ENCODE peak calls at places on chromosomes 13 and 19, in five cellular contexts. One of them, this sample, is unnamed.

GRCh38 chr13:31945202-31945978 is 86.2 kb upstream of the FRY start:
- DNase-seq in GM12878: no peak
- DNase-seq in K562: no peak
- DNase-seq in H1: no peak
- DNase-seq in HepG2: no peak
- DNase-seq in this sample: peak; percentile 66

GRCh38 chr13:67023088-67023893 is 206.8 kb downstream of the PCDH9 start:
- DNase-seq in GM12878: no peak
- DNase-seq in K562: no peak
- DNase-seq in H1: no peak
- DNase-seq in HepG2: no peak
- DNase-seq in this sample: peak; percentile 61

GRCh38 chr13:76667551-76667950 is 218.7 kb downstream of the KCTD12 start:
- DNase-seq in GM12878: no peak
- DNase-seq in K562: no peak
- DNase-seq in H1: no peak
- DNase-seq in HepG2: no peak
- DNase-seq in this sample: no peak

GRCh38 chr19:4350726-4351125 is 7.4 kb downstream of the MPND start:
- DNase-seq in GM12878: no peak
- DNase-seq in K562: no peak
- DNase-seq in H1: no peak
- DNase-seq in HepG2: no peak
- DNase-seq in this sample: no peak

GRCh38 chr19:55383279-55383788 is 758 bp downstream of the TMEM238 start:
- DNase-seq in GM12878: no peak
- DNase-seq in K562: peak; percentile 75
- DNase-seq in H1: no peak
- DNase-seq in HepG2: no peak
- DNase-seq in this sample: peak; percentile 62

GRCh38 chr19:37074819-37075362 is 3.3 kb upstream of the ZNF420 start:
- DNase-seq in GM12878: no peak
- DNase-seq in K562: no peak
- DNase-seq in H1: no peak
- DNase-seq in HepG2: no peak
- DNase-seq in this sample: no peak

GRCh38 chr13:91719033-91719432 is 320.6 kb downstream of the GPC5 start:
- DNase-seq in GM12878: no peak
- DNase-seq in K562: no peak
- DNase-seq in H1: no peak
- DNase-seq in HepG2: no peak
- DNase-seq in this sample: no peak

GRCh38 chr19:3444695-3445234 is 35.6 kb downstream of the SMIM24 start:
- DNase-seq in GM12878: no peak
- DNase-seq in K562: no peak
- DNase-seq in H1: no peak
- DNase-seq in HepG2: no peak
- DNase-seq in this sample: no peak

GRCh38 chr13:105139380-105140285 is 1395.8 kb downstream of the EFNB2 start:
- DNase-seq in GM12878: peak; percentile 87
- DNase-seq in K562: no peak
- DNase-seq in H1: no peak
- DNase-seq in HepG2: peak; percentile 13
- DNase-seq in this sample: peak; percentile 11

GRCh38 chr13:87669379-87669978 is 1.7 kb upstream of the SLITRK5 start:
- DNase-seq in GM12878: no peak
- DNase-seq in K562: peak; percentile 9
- DNase-seq in H1: no peak
- DNase-seq in HepG2: peak; percentile 9
- DNase-seq in this sample: peak; percentile 76

GRCh38 chr19:4316940-4317339 is 12.5 kb downstream of the FSD1 start:
- DNase-seq in GM12878: no peak
- DNase-seq in K562: no peak
- DNase-seq in H1: no peak
- DNase-seq in HepG2: no peak
- DNase-seq in this sample: no peak

GRCh38 chr19:38910488-38910887 is 1.5 kb downstream of the CCER2 start:
- DNase-seq in GM12878: no peak
- DNase-seq in K562: no peak
- DNase-seq in H1: no peak
- DNase-seq in HepG2: no peak
- DNase-seq in this sample: no peak

GRCh38 chr13:32073180-32073864 is 41.7 kb downstream of the FRY start:
- DNase-seq in GM12878: no peak
- DNase-seq in K562: no peak
- DNase-seq in H1: no peak
- DNase-seq in HepG2: no peak
- DNase-seq in this sample: no peak

GRCh38 chr19:38932425-38933179 is 1.9 kb downstream of the MRPS12 start:
- DNase-seq in GM12878: no peak
- DNase-seq in K562: peak; percentile 20
- DNase-seq in H1: no peak
- DNase-seq in HepG2: peak; percentile 63
- DNase-seq in this sample: peak; percentile 80

GRCh38 chr13:32016631-32017030 is 14.9 kb upstream of the FRY start:
- DNase-seq in GM12878: no peak
- DNase-seq in K562: no peak
- DNase-seq in H1: no peak
- DNase-seq in HepG2: no peak
- DNase-seq in this sample: no peak

GRCh38 chr19:11375143-11375948 is 880 bp downstream of the SWSAP1 start:
- DNase-seq in GM12878: no peak
- DNase-seq in K562: no peak
- DNase-seq in H1: peak; percentile 68
- DNase-seq in HepG2: peak; percentile 31
- DNase-seq in this sample: peak; percentile 79

GRCh38 chr19:6376512-6377193 is 920 bp upstream of the PSPN start:
- DNase-seq in GM12878: no peak
- DNase-seq in K562: peak; percentile 8
- DNase-seq in H1: no peak
- DNase-seq in HepG2: no peak
- DNase-seq in this sample: no peak

GRCh38 chr19:6378498-6378897 is 2.8 kb upstream of the PSPN start:
- DNase-seq in GM12878: no peak
- DNase-seq in K562: no peak
- DNase-seq in H1: no peak
- DNase-seq in HepG2: no peak
- DNase-seq in this sample: no peak

GRCh38 chr19:6375411-6376010 is at the start of gene PSPN:
- DNase-seq in GM12878: no peak
- DNase-seq in K562: peak; percentile 10
- DNase-seq in H1: peak; percentile 47
- DNase-seq in HepG2: no peak
- DNase-seq in this sample: no peak

GRCh38 chr19:6379744-6380143 is 4.0 kb upstream of the PSPN start:
- DNase-seq in GM12878: no peak
- DNase-seq in K562: no peak
- DNase-seq in H1: no peak
- DNase-seq in HepG2: no peak
- DNase-seq in this sample: no peak

DNA sequence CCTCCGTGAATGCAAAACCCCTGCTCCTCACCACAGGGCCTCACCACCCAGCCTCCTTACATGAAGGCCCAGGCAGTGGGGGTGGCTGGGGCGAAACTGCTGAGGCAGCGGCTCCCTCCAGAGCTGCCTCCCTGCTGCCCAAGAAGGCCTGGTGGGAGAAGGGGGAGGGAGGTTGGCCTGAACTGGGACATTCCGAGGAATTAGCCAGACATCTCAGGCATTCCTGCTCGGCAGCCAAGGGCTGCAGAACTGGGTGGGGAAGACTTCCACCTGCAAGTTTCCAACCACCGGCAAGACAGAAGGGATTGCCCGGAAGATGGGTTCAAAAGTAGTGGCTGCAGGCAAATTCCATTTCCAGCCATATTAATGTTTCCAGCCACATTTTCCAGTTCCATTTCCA is 2.3 kb upstream of the PSPN start:
- DNase-seq in GM12878: no peak
- DNase-seq in K562: no peak
- DNase-seq in H1: no peak
- DNase-seq in HepG2: no peak
- DNase-seq in this sample: peak; percentile 44
- TF ChIP-seq CREB1 in GM12878: no peak
- TF ChIP-seq CREB1 in K562: no peak
- TF ChIP-seq CREB1 in H1: no peak
- TF ChIP-seq CREB1 in HepG2: no peak
- TF ChIP-seq CREB1 in this sample: no peak

DNA sequence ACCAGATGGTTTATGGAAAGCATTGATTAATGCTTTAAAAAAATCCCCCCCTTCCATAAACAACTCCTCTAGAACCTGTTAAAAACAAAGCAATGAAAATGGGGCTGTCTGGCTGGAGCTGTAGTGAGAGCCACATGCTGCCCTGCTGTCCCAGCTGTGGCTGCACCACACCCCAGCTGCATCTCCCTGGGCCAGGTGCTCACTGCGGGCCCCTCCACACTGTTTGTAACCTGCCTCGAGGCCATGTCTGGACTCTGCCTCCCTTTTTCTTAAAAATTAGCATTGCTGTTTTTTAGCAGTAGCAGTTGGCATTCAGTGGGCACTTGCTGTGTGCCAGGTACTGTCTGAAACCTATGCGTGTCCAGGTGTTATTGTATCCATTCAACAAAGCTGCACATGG is 15.2 kb upstream of the F2RL3 start:
- DNase-seq in GM12878: no peak
- DNase-seq in K562: no peak
- DNase-seq in H1: no peak
- DNase-seq in HepG2: no peak
- DNase-seq in this sample: no peak
- TF ChIP-seq POLR2AphosphoS5 in GM12878: no peak
- TF ChIP-seq POLR2AphosphoS5 in K562: no peak
- TF ChIP-seq POLR2AphosphoS5 in H1: no peak
- TF ChIP-seq POLR2AphosphoS5 in HepG2: no peak
- TF ChIP-seq POLR2AphosphoS5 in this sample: no peak

DNA sequence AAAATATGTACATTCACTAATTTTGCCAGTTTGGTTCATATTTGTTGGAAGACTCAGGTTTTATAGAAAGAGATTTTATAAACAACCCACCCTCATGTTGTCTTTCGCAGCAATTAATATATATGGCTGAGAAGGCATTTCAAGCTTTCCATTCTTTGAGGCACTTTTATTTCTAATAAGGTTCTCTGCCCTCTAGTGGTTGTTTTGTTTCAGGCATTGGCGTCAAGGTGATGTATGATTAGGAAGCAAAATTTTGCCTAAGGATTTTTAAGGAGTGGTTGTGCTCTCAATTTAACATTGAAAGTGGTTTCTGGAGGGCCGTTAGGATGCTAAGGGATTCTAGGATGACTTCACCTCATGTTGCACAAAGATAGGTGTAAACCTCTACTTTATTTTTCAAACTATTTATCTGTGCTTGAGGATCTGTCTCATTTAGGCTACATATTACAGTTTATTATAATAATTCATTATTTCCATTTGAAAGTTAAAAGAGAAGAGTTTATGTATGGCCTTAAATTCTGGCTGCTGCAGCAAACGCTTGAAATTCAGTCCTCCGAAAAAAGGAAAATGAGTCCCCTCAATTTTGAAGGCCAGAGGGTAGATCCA is 35.9 kb downstream of the OXGR1 start:
- DNase-seq in GM12878: no peak
- DNase-seq in K562: peak; percentile 9
- DNase-seq in H1: no peak
- DNase-seq in HepG2: peak; percentile 20
- DNase-seq in this sample: peak; percentile 84
- TF ChIP-seq CREB1 in GM12878: no peak
- TF ChIP-seq CREB1 in K562: no peak
- TF ChIP-seq CREB1 in H1: no peak
- TF ChIP-seq CREB1 in HepG2: no peak
- TF ChIP-seq CREB1 in this sample: no peak

DNA sequence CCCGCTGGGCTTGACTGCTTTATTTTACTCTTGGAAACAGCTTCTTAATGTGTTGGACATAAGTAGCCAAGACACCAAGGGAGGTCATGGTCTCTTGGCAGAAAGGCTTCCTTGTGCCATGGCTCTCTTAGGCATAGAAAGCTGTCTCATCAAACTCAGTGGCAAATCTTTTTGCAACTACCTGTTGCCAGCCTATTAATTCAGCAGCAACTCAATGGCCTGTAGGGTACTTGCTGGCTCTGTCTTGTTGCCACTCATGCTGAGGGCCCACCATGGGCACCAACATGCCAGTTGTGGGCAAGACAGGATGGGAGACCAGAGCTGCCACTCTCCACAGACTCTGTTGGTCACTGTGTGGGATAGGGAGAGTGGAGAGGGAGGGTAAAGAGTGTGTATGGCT is 1209.4 kb downstream of the UQCRFS1 start:
- DNase-seq in GM12878: no peak
- DNase-seq in K562: no peak
- DNase-seq in H1: no peak
- DNase-seq in HepG2: no peak
- DNase-seq in this sample: no peak
- TF ChIP-seq POLR2AphosphoS5 in GM12878: no peak
- TF ChIP-seq POLR2AphosphoS5 in K562: no peak
- TF ChIP-seq POLR2AphosphoS5 in H1: no peak
- TF ChIP-seq POLR2AphosphoS5 in HepG2: no peak
- TF ChIP-seq POLR2AphosphoS5 in this sample: no peak

DNA sequence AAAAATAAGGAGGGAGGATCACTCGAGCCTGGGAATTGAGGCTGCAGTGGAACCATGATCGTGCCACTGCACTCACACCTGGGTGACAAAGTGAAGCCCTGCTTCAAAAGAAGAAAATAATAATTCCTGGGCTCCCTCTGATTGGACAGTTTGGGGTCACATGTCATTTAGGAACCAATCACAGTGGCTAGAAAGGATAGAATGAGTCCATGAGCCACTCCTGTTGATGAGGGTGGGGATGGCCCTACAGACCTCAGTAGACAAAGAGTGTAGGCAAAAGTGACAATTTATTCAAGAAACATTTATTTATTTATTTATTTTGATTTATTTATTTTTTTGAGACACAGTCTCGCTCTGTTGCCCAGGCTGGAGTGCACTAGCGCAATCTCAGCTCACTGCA is 26.8 kb upstream of the ADGRE5 start:
- DNase-seq in GM12878: no peak
- DNase-seq in K562: peak; percentile 83
- DNase-seq in H1: no peak
- DNase-seq in HepG2: no peak
- DNase-seq in this sample: no peak
- TF ChIP-seq CREB1 in GM12878: no peak
- TF ChIP-seq CREB1 in K562: no peak
- TF ChIP-seq CREB1 in H1: no peak
- TF ChIP-seq CREB1 in HepG2: no peak
- TF ChIP-seq CREB1 in this sample: no peak

GRCh38 chr13:29918845-29919244 is 68.4 kb upstream of the UBL3 start:
- DNase-seq in GM12878: no peak
- DNase-seq in K562: no peak
- DNase-seq in H1: no peak
- DNase-seq in HepG2: no peak
- DNase-seq in this sample: no peak
- TF ChIP-seq POLR2AphosphoS5 in GM12878: no peak
- TF ChIP-seq POLR2AphosphoS5 in K562: no peak
- TF ChIP-seq POLR2AphosphoS5 in H1: no peak
- TF ChIP-seq POLR2AphosphoS5 in HepG2: no peak
- TF ChIP-seq POLR2AphosphoS5 in this sample: no peak

This sample was measured in GM23338.